ENCODE peak calls at places on chromosomes 7 and 10, in nine cellular contexts. C is Right ventricle myocardium superior; M is Ammon's horn; J is MV-4-11; V is LoVo; N is activated T-helper 1 cell treated with anti-CD3 and anti-CD28 coated beads, Interleukin-12 subunit alpha, Interleukin-12 subunit beta, Interleukin-2, Interleukin-4 antibody, amounts not matched to agents 30 ng/mL and 10 ng/mL and 1 ng/mL, durations not matched to agents 14 hours and 24 hours and 36 hours; K is AG08396; Z is activated CD8-positive, alpha-beta memory T cell treated with anti-CD3 and anti-CD28 coated beads for 48 hours; D is cardiac septum. R is an unnamed sample.

GRCh38 chr7:992742-993607 is 10.0 kb downstream of the CYP2W1 start:
- DNase-seq in Z (peak; percentile 96), C (peak; percentile 98), D (peak; percentile 98), K (peak; percentile 92), J (peak; percentile 87), V (peak; percentile 96), M (peak; percentile 100), N (peak; percentile 86), R (peak; percentile 93)

GRCh38 chr7:50552921-50553320 is 12.3 kb downstream of the DDC start:
- DNase-seq in M (no peak), C (no peak), V (no peak), N (no peak), K (peak; percentile 54), J (no peak), D (no peak), Z (no peak), R (no peak)

GRCh38 chr10:49756641-49757040 is 5.5 kb downstream of the OGDHL start:
- DNase-seq in V (no peak), M (no peak), N (no peak), K (no peak), Z (no peak), D (peak; percentile 58), J (no peak), C (no peak), R (no peak)

GRCh38 chr7:29000346-29000745 is 42.2 kb upstream of the TRIL start:
- DNase-seq in C (no peak), M (no peak), N (no peak), K (no peak), V (no peak), D (no peak), Z (no peak), J (no peak), R (no peak)

GRCh38 chr7:137664846-137665245 is 181.9 kb downstream of the DGKI start:
- DNase-seq in D (no peak), J (no peak), K (no peak), N (no peak), M (no peak), Z (no peak), V (no peak), C (no peak), R (no peak)

GRCh38 chr7:123675092-123675473 is 19.4 kb downstream of the LMOD2 start:
- DNase-seq in N (no peak), M (no peak), Z (no peak), C (no peak), J (no peak), V (no peak), D (no peak), K (no peak), R (no peak)

GRCh38 chr10:22381262-22381661 is 36.0 kb downstream of the SPAG6 start:
- DNase-seq in D (no peak), M (no peak), N (no peak), K (no peak), J (no peak), Z (no peak), C (no peak), V (no peak), R (no peak)

GRCh38 chr7:87225696-87226095 is 6.2 kb upstream of the TMEM243 start:
- DNase-seq in V (peak; percentile 8), D (no peak), N (no peak), C (no peak), J (no peak), M (no peak), Z (no peak), K (peak; percentile 29), R (no peak)

R was measured in NCI-H446.